ENCODE peak calls at places on chromosomes 3 and 15, in eight cellular contexts. One of them, this sample, is unnamed.

GRCh38 chr15:57562220-57562769 is 29.4 kb upstream of the MYZAP start:
- DNase-seq in Peyer's patch: no peak
- DNase-seq in K562: no peak
- DNase-seq in body of pancreas: peak; percentile 47
- DNase-seq in prostate gland: no peak
- DNase-seq in ovary: no peak
- DNase-seq in A549: no peak
- DNase-seq in testis: no peak
- DNase-seq in this sample: no peak

GRCh38 chr3:31438742-31439141 is 94.0 kb upstream of the STT3B start:
- DNase-seq in K562: no peak
- DNase-seq in ovary: no peak
- DNase-seq in prostate gland: no peak
- DNase-seq in testis: no peak
- DNase-seq in A549: no peak
- DNase-seq in body of pancreas: no peak
- DNase-seq in Peyer's patch: no peak
- DNase-seq in this sample: no peak

GRCh38 chr15:68405426-68406250 is 26.3 kb downstream of the ITGA11 start:
- DNase-seq in K562: no peak
- DNase-seq in testis: peak; percentile 9
- DNase-seq in Peyer's patch: no peak
- DNase-seq in body of pancreas: no peak
- DNase-seq in A549: no peak
- DNase-seq in ovary: no peak
- DNase-seq in prostate gland: no peak
- DNase-seq in this sample: no peak

GRCh38 chr15:73854265-73854664 is 19.1 kb upstream of the TBC1D21 start:
- DNase-seq in testis: no peak
- DNase-seq in ovary: no peak
- DNase-seq in Peyer's patch: no peak
- DNase-seq in A549: no peak
- DNase-seq in body of pancreas: no peak
- DNase-seq in K562: no peak
- DNase-seq in prostate gland: no peak
- DNase-seq in this sample: no peak

GRCh38 chr15:36156855-36157521 is 422.4 kb upstream of the CDIN1 start:
- DNase-seq in Peyer's patch: no peak
- DNase-seq in body of pancreas: peak; percentile 4
- DNase-seq in testis: peak; percentile 45
- DNase-seq in prostate gland: no peak
- DNase-seq in A549: no peak
- DNase-seq in ovary: no peak
- DNase-seq in K562: no peak
- DNase-seq in this sample: no peak

GRCh38 chr15:90599116-90599515 is 69.4 kb downstream of the CRTC3 start:
- DNase-seq in testis: no peak
- DNase-seq in Peyer's patch: no peak
- DNase-seq in ovary: no peak
- DNase-seq in prostate gland: no peak
- DNase-seq in body of pancreas: no peak
- DNase-seq in K562: no peak
- DNase-seq in A549: no peak
- DNase-seq in this sample: no peak

GRCh38 chr3:36494461-36495109 is 114.3 kb downstream of the STAC start:
- DNase-seq in K562: no peak
- DNase-seq in body of pancreas: peak; percentile 7
- DNase-seq in A549: no peak
- DNase-seq in Peyer's patch: no peak
- DNase-seq in ovary: no peak
- DNase-seq in prostate gland: no peak
- DNase-seq in testis: no peak
- DNase-seq in this sample: peak; percentile 39

GRCh38 chr3:27293954-27294353 is 75.2 kb downstream of the NEK10 start:
- DNase-seq in prostate gland: no peak
- DNase-seq in testis: no peak
- DNase-seq in ovary: no peak
- DNase-seq in Peyer's patch: no peak
- DNase-seq in K562: no peak
- DNase-seq in A549: no peak
- DNase-seq in body of pancreas: no peak
- DNase-seq in this sample: no peak

GRCh38 chr3:77898621-77899020 is 858.7 kb downstream of the ROBO2 start:
- DNase-seq in body of pancreas: no peak
- DNase-seq in prostate gland: no peak
- DNase-seq in K562: no peak
- DNase-seq in A549: no peak
- DNase-seq in Peyer's patch: no peak
- DNase-seq in testis: no peak
- DNase-seq in ovary: no peak
- DNase-seq in this sample: no peak

DNA sequence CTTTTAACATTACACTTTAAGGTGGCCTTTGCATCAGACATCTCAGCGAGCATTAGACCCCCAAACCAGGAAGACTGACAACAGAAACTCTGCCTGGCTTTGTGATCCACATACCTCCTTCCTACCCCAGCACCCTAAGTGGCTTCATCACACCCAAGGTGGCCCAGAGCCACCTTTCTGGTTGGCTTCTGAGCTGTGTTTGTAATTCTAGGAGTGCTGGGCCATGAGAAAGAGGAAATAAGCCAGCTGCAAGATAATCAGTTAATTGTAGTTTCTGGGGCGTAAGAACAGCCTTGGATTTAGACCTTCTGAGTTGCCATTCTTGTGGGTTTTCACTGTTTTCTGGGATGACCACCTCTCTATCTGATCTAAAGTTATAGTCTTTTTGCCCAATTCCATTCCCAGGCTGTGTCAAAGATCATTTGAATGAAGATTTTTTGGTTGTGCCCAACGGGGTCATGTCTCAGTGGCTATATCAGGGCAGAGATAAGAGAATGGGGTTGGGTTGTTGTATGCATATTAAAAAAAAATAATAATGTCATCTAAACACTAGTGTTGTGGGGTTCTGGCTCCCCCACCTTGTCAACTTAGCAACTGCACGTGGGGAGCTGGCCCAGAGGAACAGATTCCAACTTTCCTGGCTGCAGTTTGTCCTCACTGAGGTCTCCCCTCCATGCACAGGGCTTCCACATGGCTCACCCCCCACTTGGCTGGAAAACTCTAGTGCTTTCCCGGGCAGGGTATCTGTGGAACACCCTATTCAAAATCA is 234.8 kb upstream of the WNT5A start:
- DNase-seq in Peyer's patch: no peak
- DNase-seq in body of pancreas: peak; percentile 46
- DNase-seq in ovary: peak; percentile 28
- DNase-seq in K562: peak; percentile 2
- DNase-seq in A549: no peak
- DNase-seq in testis: peak; percentile 53
- DNase-seq in prostate gland: no peak
- DNase-seq in this sample: peak; percentile 1
- TF ChIP-seq CTCF in Peyer's patch: peak; percentile 6
- TF ChIP-seq CTCF in body of pancreas: peak; percentile 53
- TF ChIP-seq CTCF in ovary: no peak
- TF ChIP-seq CTCF in K562: peak; percentile 29
- TF ChIP-seq CTCF in A549: no peak
- TF ChIP-seq CTCF in testis: peak; percentile 52
- TF ChIP-seq CTCF in prostate gland: peak; percentile 44
- TF ChIP-seq CTCF in this sample: no peak

DNA sequence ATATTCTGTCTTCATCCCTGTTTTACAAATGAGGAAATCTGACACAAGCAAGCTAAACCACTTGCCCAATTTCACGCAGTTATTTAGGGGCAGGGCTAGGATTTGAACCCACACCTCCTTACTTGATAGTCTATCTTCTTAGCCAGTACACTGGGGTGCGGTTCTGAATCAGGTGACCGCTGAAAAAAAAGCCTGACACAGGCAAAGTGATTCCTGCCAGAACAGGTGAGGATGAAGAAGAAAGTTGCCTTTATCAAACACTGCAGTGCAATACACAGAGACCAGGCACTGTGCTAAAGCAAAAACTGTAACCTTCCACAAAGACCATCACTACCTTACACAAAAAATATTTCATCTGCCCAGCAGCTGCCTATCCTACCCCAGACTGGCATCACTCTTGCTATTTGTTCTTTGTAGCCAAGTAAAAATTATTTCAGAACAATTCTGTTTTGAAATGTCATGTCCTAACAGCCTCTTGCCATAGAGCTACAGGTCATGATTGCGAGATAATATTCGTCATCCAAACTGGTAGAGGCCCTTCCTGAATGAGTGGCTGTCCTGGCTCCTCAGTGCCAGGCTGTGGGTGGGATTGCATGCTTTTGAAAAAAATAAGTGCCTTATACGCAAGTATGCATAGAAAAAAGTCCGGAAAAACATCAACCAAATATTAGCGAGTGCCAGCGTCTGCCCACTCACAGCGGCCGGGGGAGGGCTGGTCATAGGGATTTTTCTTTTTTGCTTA is 142.3 kb upstream of the TPM1 start:
- DNase-seq in testis: no peak
- DNase-seq in prostate gland: no peak
- DNase-seq in A549: peak; percentile 36
- DNase-seq in ovary: no peak
- DNase-seq in Peyer's patch: no peak
- DNase-seq in K562: no peak
- DNase-seq in body of pancreas: no peak
- DNase-seq in this sample: peak; percentile 24
- TF ChIP-seq POLR2A in testis: no peak
- TF ChIP-seq POLR2A in prostate gland: no peak
- TF ChIP-seq POLR2A in A549: no peak
- TF ChIP-seq POLR2A in ovary: no peak
- TF ChIP-seq POLR2A in Peyer's patch: no peak
- TF ChIP-seq POLR2A in K562: no peak
- TF ChIP-seq POLR2A in body of pancreas: no peak
- TF ChIP-seq POLR2A in this sample: no peak

GRCh38 chr3:1275495-1275894 is 182.7 kb downstream of the CNTN6 start:
- DNase-seq in A549: no peak
- DNase-seq in prostate gland: no peak
- DNase-seq in Peyer's patch: no peak
- DNase-seq in ovary: no peak
- DNase-seq in K562: peak; percentile 11
- DNase-seq in body of pancreas: no peak
- DNase-seq in testis: peak; percentile 54
- DNase-seq in this sample: peak; percentile 42
- TF ChIP-seq CTCF in A549: no peak
- TF ChIP-seq CTCF in prostate gland: no peak
- TF ChIP-seq CTCF in Peyer's patch: no peak
- TF ChIP-seq CTCF in ovary: no peak
- TF ChIP-seq CTCF in K562: no peak
- TF ChIP-seq CTCF in body of pancreas: peak; percentile 19
- TF ChIP-seq CTCF in testis: peak; percentile 19
- TF ChIP-seq CTCF in this sample: peak; percentile 44

GRCh38 chr15:59140422-59141226 is 35.7 kb downstream of the CCNB2 start:
- DNase-seq in prostate gland: no peak
- DNase-seq in Peyer's patch: no peak
- DNase-seq in body of pancreas: no peak
- DNase-seq in A549: no peak
- DNase-seq in K562: no peak
- DNase-seq in testis: no peak
- DNase-seq in ovary: no peak
- DNase-seq in this sample: no peak
- TF ChIP-seq POLR2A in prostate gland: no peak
- TF ChIP-seq POLR2A in Peyer's patch: no peak
- TF ChIP-seq POLR2A in body of pancreas: no peak
- TF ChIP-seq POLR2A in A549: no peak
- TF ChIP-seq POLR2A in K562: no peak
- TF ChIP-seq POLR2A in testis: no peak
- TF ChIP-seq POLR2A in ovary: no peak
- TF ChIP-seq POLR2A in this sample: no peak

GRCh38 chr3:10697918-10698317 is 118.1 kb upstream of the SLC6A11 start:
- DNase-seq in ovary: no peak
- DNase-seq in K562: peak; percentile 29
- DNase-seq in testis: peak; percentile 41
- DNase-seq in prostate gland: no peak
- DNase-seq in A549: no peak
- DNase-seq in body of pancreas: no peak
- DNase-seq in Peyer's patch: no peak
- DNase-seq in this sample: no peak

GRCh38 chr3:10703875-10704274 is 112.2 kb upstream of the SLC6A11 start:
- DNase-seq in prostate gland: no peak
- DNase-seq in K562: peak; percentile 12
- DNase-seq in testis: no peak
- DNase-seq in ovary: no peak
- DNase-seq in Peyer's patch: no peak
- DNase-seq in body of pancreas: no peak
- DNase-seq in A549: no peak
- DNase-seq in this sample: peak; percentile 52

GRCh38 chr3:10695595-10696285 is 120.3 kb upstream of the SLC6A11 start:
- DNase-seq in testis: no peak
- DNase-seq in ovary: no peak
- DNase-seq in Peyer's patch: no peak
- DNase-seq in prostate gland: no peak
- DNase-seq in A549: no peak
- DNase-seq in K562: no peak
- DNase-seq in body of pancreas: no peak
- DNase-seq in this sample: no peak

GRCh38 chr3:10702961-10703740 is 112.9 kb upstream of the SLC6A11 start:
- DNase-seq in Peyer's patch: no peak
- DNase-seq in ovary: no peak
- DNase-seq in body of pancreas: no peak
- DNase-seq in K562: peak; percentile 64
- DNase-seq in testis: peak; percentile 54
- DNase-seq in prostate gland: no peak
- DNase-seq in A549: peak; percentile 31
- DNase-seq in this sample: peak; percentile 11

DNA sequence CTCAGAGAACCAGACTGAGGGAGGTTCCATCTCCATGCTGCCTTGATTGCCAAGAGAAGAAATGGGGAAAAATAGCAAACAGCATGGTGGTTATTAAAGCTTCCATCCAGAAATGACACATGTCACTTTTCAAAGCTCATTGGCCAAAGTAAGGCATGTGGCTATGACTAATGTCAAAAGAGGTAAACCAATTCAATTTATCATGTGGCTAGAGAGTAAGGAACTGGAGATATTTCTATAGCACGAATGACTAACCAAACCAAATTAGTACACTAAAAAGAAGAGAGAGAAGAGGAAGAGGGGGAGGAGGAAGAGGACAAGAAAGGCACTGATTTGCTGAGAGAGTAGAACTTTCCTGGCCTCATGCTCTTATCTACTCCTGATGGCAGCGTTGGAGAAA is 115.2 kb upstream of the SLC6A11 start:
- DNase-seq in K562: no peak
- DNase-seq in ovary: no peak
- DNase-seq in prostate gland: no peak
- DNase-seq in body of pancreas: no peak
- DNase-seq in A549: no peak
- DNase-seq in Peyer's patch: no peak
- DNase-seq in testis: no peak
- DNase-seq in this sample: no peak
- TF ChIP-seq CTCF in K562: no peak
- TF ChIP-seq CTCF in ovary: no peak
- TF ChIP-seq CTCF in prostate gland: no peak
- TF ChIP-seq CTCF in body of pancreas: no peak
- TF ChIP-seq CTCF in A549: no peak
- TF ChIP-seq CTCF in Peyer's patch: no peak
- TF ChIP-seq CTCF in testis: no peak
- TF ChIP-seq CTCF in this sample: no peak

DNA sequence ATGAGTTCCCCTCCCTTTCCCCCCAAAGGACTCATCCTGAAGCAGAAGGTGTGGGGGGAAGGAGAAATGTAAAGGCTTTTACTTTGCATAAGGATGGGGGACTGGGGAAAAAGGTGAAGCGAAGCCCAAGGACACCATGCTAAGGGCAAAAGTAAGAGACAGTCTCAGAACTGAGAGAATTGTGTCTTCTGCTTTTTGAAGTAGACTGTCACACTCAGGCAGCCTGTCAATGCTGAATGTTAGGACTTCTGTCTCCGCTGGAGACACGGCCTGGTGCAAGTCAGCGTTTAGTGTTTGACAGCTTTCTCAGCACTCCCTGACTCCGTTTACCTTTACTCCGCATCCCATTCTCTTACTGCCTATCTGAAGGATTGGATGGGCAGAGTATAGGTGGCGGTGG is 13.8 kb downstream of the RBM5 start:
- DNase-seq in testis: no peak
- DNase-seq in Peyer's patch: no peak
- DNase-seq in body of pancreas: no peak
- DNase-seq in ovary: no peak
- DNase-seq in prostate gland: no peak
- DNase-seq in A549: no peak
- DNase-seq in K562: no peak
- DNase-seq in this sample: no peak
- TF ChIP-seq POLR2A in testis: no peak
- TF ChIP-seq POLR2A in Peyer's patch: no peak
- TF ChIP-seq POLR2A in body of pancreas: no peak
- TF ChIP-seq POLR2A in ovary: no peak
- TF ChIP-seq POLR2A in prostate gland: no peak
- TF ChIP-seq POLR2A in A549: no peak
- TF ChIP-seq POLR2A in K562: no peak
- TF ChIP-seq POLR2A in this sample: no peak

This sample was measured in NB4.